ENCODE peak calls at places on chromosome 14, in ten cellular contexts. V, F, M, N, Z, O, D, S, H and A are unnamed samples.

GRCh38 chr14:43938588-43939281 is 568.3 kb downstream of the FSCB start:
- DNase-seq in V (no peak), F (no peak), M (no peak), N (no peak), Z (no peak), O (no peak), D (no peak), S (peak; percentile 39), H (no peak), A (no peak)

GRCh38 chr14:71395151-71395604 is 487.9 kb downstream of the PCNX1 start:
- DNase-seq in V (no peak), F (no peak), M (no peak), N (no peak), Z (no peak), O (peak; percentile 86), D (no peak), S (no peak), H (no peak), A (peak; percentile 70)

GRCh38 chr14:74763803-74764531 is 851 bp downstream of the YLPM1 start:
- DNase-seq in V (no peak), F (peak; percentile 22), M (no peak), N (peak; percentile 21), Z (peak; percentile 10), O (peak; percentile 16), D (peak; percentile 30), S (no peak), H (no peak), A (peak; percentile 22)

GRCh38 chr14:94373708-94374107 is 14.7 kb downstream of the SERPINA1 start:
- DNase-seq in V (no peak), F (no peak), M (no peak), N (no peak), Z (no peak), O (peak; percentile 97), D (no peak), S (no peak), H (peak; percentile 98), A (peak; percentile 99)

GRCh38 chr14:77315115-77315944 is 5.4 kb downstream of the POMT2 start:
- DNase-seq in V (no peak), F (peak; percentile 17), M (no peak), N (no peak), Z (no peak), O (no peak), D (no peak), S (no peak), H (no peak), A (no peak)

GRCh38 chr14:104874110-104874531 is 9.1 kb downstream of the CEP170B start:
- DNase-seq in V (no peak), F (no peak), M (no peak), N (no peak), Z (no peak), O (no peak), D (no peak), S (no peak), H (no peak), A (no peak)

GRCh38 chr14:61694830-61695694 is at the start of gene HIF1A:
- DNase-seq in V (peak; percentile 97), F (peak; percentile 99), M (peak; percentile 97), N (peak; percentile 96), Z (peak; percentile 97), O (peak; percentile 100), D (peak; percentile 97), S (peak; percentile 98), H (peak; percentile 100), A (peak; percentile 99)

GRCh38 chr14:68665116-68665515 is 127.8 kb downstream of the ZFP36L1 start:
- DNase-seq in V (no peak), F (no peak), M (no peak), N (peak; percentile 24), Z (no peak), O (no peak), D (no peak), S (no peak), H (peak; percentile 46), A (peak; percentile 88)

GRCh38 chr14:86035882-86036281 is 505.9 kb downstream of the FLRT2 start:
- DNase-seq in V (no peak), F (peak; percentile 38), M (no peak), N (no peak), Z (no peak), O (peak; percentile 4), D (no peak), S (no peak), H (peak; percentile 27), A (peak; percentile 41)

GRCh38 chr14:72513346-72513745 is 380.6 kb downstream of the DPF3 start:
- DNase-seq in V (no peak), F (no peak), M (no peak), N (no peak), Z (no peak), O (no peak), D (no peak), S (no peak), H (no peak), A (no peak)

GRCh38 chr14:75141967-75142366 is 15.1 kb upstream of the NEK9 start:
- DNase-seq in V (no peak), F (peak; percentile 42), M (no peak), N (no peak), Z (no peak), O (peak; percentile 53), D (no peak), S (no peak), H (peak; percentile 71), A (peak; percentile 53)

GRCh38 chr14:65115615-65116014 is 13.3 kb upstream of the MAX start:
- DNase-seq in V (no peak), F (no peak), M (no peak), N (no peak), Z (no peak), O (no peak), D (no peak), S (no peak), H (no peak), A (no peak)

GRCh38 chr14:51650721-51651387 is 856 bp upstream of the FRMD6 start:
- DNase-seq in V (no peak), F (peak; percentile 24), M (no peak), N (peak; percentile 37), Z (peak; percentile 17), O (no peak), D (peak; percentile 28), S (peak; percentile 57), H (no peak), A (peak; percentile 47)

DNA sequence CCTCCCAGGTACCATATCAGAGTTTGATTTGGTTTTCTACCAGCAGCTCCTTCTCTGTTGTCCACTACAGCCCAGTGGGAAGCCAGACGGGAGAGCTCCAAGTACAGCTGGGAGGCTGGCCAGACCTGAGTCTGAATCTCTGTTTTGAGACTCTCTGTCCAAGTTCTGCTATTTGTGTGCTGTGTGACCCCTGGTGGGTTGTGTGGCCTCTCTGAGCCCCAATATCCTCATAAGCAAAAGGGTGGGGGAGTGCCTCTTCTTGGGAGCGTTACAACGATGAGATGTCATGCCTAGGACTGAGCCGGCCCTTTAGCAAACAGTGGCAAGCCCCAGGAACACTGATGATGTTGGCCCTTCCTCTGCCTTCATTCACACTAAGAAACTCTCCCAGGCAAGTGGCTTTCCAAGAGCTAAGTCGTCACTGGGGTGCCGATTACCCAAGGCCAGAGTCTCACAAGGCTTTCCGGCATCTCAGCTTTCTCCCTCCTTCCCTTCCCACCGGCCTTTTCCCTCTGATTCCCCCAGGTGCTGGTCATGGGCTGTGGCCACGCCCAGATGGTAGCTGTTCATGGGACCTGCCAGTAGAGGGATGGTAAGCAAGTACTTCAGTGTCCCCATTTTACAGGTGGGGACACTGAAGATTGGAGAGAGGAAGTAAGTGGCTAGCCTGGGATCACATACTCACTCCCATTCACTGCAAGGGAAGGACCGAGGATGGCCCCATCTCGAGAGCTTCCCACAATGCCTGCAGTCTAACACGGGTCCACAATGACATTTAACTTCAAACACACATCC is 47.7 kb downstream of the BCL11B start:
- DNase-seq in V (no peak), F (no peak), M (no peak), N (no peak), Z (no peak), O (no peak), D (no peak), S (no peak), H (no peak), A (no peak)
- TF ChIP-seq CTCF in V (no peak), F (no peak), M (no peak), N (no peak), Z (no peak), O (no peak), D (no peak), S (no peak), H (no peak), A (no peak)

GRCh38 chr14:102479777-102480176 is 29.8 kb downstream of the ANKRD9 start:
- DNase-seq in V (peak; percentile 46), F (no peak), M (peak; percentile 80), N (peak; percentile 60), Z (peak; percentile 65), O (no peak), D (peak; percentile 67), S (peak; percentile 90), H (no peak), A (no peak)
- H3K4me3 ChIP-seq in V (no peak overlapping the region), F (no peak overlapping the region), M (no peak overlapping the region), N (no peak overlapping the region), Z (peak overlapping the region; percentile 18), O (no peak overlapping the region), D (no peak overlapping the region), S (peak overlapping the region; percentile 23), H (no peak overlapping the region), A (no peak overlapping the region)

GRCh38 chr14:35213143-35213788 is 78.9 kb upstream of the PSMA6 start:
- DNase-seq in V (no peak), F (no peak), M (no peak), N (peak; percentile 77), Z (no peak), O (no peak), D (no peak), S (no peak), H (peak; percentile 32), A (no peak)

GRCh38 chr14:35212471-35213142 is 79.6 kb upstream of the PSMA6 start:
- DNase-seq in V (no peak), F (no peak), M (no peak), N (no peak), Z (no peak), O (no peak), D (no peak), S (no peak), H (no peak), A (peak; percentile 27)

GRCh38 chr14:35218963-35219362 is 73.2 kb upstream of the PSMA6 start:
- DNase-seq in V (no peak), F (no peak), M (no peak), N (no peak), Z (no peak), O (no peak), D (no peak), S (no peak), H (no peak), A (no peak)

GRCh38 chr14:35213869-35214387 is 78.3 kb upstream of the PSMA6 start:
- DNase-seq in V (no peak), F (no peak), M (no peak), N (no peak), Z (no peak), O (peak; percentile 15), D (no peak), S (no peak), H (peak; percentile 49), A (peak; percentile 65)

GRCh38 chr14:35215110-35215872 is 76.9 kb upstream of the PSMA6 start:
- DNase-seq in V (no peak), F (peak; percentile 43), M (no peak), N (no peak), Z (no peak), O (peak; percentile 75), D (no peak), S (no peak), H (peak; percentile 84), A (peak; percentile 78)
- TF ChIP-seq CTCF in V (no peak), F (peak; percentile 60), M (no peak), N (peak; percentile 53), Z (peak; percentile 40), O (peak; percentile 76), D (no peak), S (no peak), H (peak; percentile 66), A (peak; percentile 61)

DNA sequence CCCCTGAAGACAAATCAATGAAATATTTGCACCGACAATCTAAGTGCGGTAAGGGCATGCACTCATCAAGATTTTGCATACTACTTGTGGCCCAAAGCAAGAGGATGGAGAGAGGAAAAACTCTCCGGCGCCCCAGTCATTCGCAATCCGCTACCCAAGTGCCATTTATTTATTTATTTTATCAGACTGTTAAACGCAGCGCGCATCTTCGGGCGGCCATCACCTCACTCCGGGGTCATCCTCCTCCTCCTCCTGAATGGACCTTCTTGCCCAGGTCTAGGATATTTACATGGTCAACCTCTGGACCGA is 1.2 kb downstream of the NOVA1 start:
- DNase-seq in V (no peak), F (peak; percentile 41), M (no peak), N (peak; percentile 23), Z (peak; percentile 9), O (no peak), D (peak; percentile 18), S (peak; percentile 15), H (peak; percentile 40), A (peak; percentile 45)
- H3K4me3 ChIP-seq in V (peak overlapping the region; percentile 21), F (peak overlapping the region; percentile 97), M (peak overlapping the region; percentile 88), N (peak overlapping the region; percentile 76), Z (peak overlapping the region; percentile 73), O (peak overlapping the region; percentile 68), D (peak overlapping the region; percentile 57), S (peak overlapping the region; percentile 57), H (peak overlapping the region; percentile 77), A (peak overlapping the region; percentile 87)